ENCODE peak calls at places on chromosome 9, in four cellular contexts. S is esophagus squamous epithelium, Y is GM06990, V is A549. F is an unnamed sample.

GRCh38 chr9:42396318-42396717 is 212.9 kb downstream of the SPATA31A6 start:
- DNase-seq in S (no peak), Y (no peak), V (no peak), F (no peak)

GRCh38 chr9:13810510-13810909 is 503.4 kb downstream of the NFIB start:
- DNase-seq in S (no peak), Y (no peak), V (no peak), F (no peak)

GRCh38 chr9:119639287-119639955 is 270.2 kb upstream of the BRINP1 start:
- DNase-seq in S (no peak), Y (no peak), V (peak; percentile 1), F (no peak)

GRCh38 chr9:129567842-129568559 is 52.9 kb downstream of the C9orf50 start:
- DNase-seq in S (no peak), Y (no peak), V (peak; percentile 92), F (no peak)

GRCh38 chr9:8297047-8297446 is 497.5 kb upstream of the DMAC1 start:
- DNase-seq in S (no peak), Y (no peak), V (no peak), F (no peak)

GRCh38 chr9:138097501-138097991 is 220.0 kb downstream of the CACNA1B start:
- DNase-seq in S (no peak), Y (no peak), V (no peak), F (no peak)

GRCh38 chr9:36135791-36136276 is 699 bp upstream of the GLIPR2 start:
- DNase-seq in S (no peak), Y (no peak), V (no peak), F (no peak)

GRCh38 chr9:5622019-5622418 is 6.9 kb upstream of the RIC1 start:
- DNase-seq in S (no peak), Y (no peak), V (peak; percentile 25), F (no peak)

GRCh38 chr9:124306098-124306735 is 48.5 kb downstream of the NEK6 start:
- DNase-seq in S (no peak), Y (no peak), V (peak; percentile 75), F (no peak)

GRCh38 chr9:35478871-35479270 is 11.0 kb upstream of the RUSC2 start:
- DNase-seq in S (no peak), Y (no peak), V (no peak), F (no peak)

GRCh38 chr9:114754574-114754973 is 51.3 kb downstream of the TNFSF15 start:
- DNase-seq in S (no peak), Y (no peak), V (no peak), F (peak; percentile 43)

GRCh38 chr9:70079364-70080103 is 35.9 kb downstream of the MAMDC2 start:
- DNase-seq in S (no peak), Y (no peak), V (no peak), F (no peak)

GRCh38 chr9:73643379-73644013 is 491.8 kb downstream of the ANXA1 start:
- DNase-seq in S (no peak), Y (no peak), V (peak; percentile 77), F (no peak)

GRCh38 chr9:92094655-92095054 is 20.6 kb downstream of the SPTLC1 start:
- DNase-seq in S (no peak), Y (no peak), V (no peak), F (no peak)

GRCh38 chr9:84670801-84671153 is 1.2 kb downstream of the NTRK2 start:
- DNase-seq in S (no peak), Y (no peak), V (no peak), F (no peak)

GRCh38 chr9:84669008-84669292 is 579 bp upstream of the NTRK2 start:
- DNase-seq in S (no peak), Y (no peak), V (no peak), F (no peak)

GRCh38 chr9:84668204-84669007 is 1.1 kb upstream of the NTRK2 start:
- DNase-seq in S (no peak), Y (peak; percentile 67), V (peak; percentile 72), F (peak; percentile 61)

GRCh38 chr9:84670106-84670800 is 724 bp downstream of the NTRK2 start:
- DNase-seq in S (no peak), Y (peak; percentile 9), V (no peak), F (peak; percentile 18)

DNA sequence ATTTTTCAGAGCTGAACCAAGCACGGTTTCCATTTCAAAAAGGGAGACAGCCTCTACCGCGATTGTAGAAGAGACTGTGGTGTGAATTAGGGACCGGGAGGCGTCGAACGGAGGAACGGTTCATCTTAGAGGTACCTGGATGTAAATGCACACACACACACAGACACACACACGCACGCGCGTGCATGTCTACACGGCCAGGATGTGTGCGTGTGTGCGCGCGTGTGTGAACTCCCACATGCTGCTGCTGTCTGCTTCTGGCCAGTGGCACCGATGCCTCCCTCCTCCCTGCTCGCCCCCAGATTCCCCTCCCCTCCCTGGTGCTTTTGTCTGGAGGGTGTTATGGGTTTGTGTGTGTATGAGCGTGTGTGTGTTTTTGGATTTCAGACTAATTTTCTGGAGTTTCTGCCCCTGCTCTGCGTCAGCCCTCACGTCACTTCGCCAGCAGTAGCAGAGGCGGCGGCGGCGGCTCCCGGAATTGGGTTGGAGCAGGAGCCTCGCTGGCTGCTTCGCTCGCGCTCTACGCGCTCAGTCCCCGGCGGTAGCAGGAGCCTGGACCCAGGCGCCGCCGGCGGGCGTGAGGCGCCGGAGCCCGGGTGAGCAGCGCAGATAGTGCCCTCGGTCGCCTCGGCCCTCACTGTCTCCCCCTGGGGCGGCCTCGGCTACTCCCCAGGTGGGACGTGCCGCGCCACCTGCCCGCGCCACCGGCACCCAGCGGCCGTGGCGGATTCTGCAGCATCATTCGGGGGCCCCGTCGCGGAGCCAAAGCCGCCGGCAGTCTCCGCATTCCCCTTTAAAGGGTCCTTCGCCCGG is at the start of gene NTRK2:
- DNase-seq in S (no peak), Y (peak; percentile 24), V (peak; percentile 17), F (peak; percentile 53)
- TF ChIP-seq CTCF in S (no peak), Y (peak; percentile 25), V (no peak), F (no peak)

GRCh38 chr9:132166599-132166998 is 4.7 kb downstream of the NTNG2 start:
- DNase-seq in S (no peak), Y (no peak), V (peak; percentile 57), F (no peak)
- TF ChIP-seq CTCF in S (no peak), Y (peak; percentile 65), V (peak; percentile 40), F (peak; percentile 36)

DNA sequence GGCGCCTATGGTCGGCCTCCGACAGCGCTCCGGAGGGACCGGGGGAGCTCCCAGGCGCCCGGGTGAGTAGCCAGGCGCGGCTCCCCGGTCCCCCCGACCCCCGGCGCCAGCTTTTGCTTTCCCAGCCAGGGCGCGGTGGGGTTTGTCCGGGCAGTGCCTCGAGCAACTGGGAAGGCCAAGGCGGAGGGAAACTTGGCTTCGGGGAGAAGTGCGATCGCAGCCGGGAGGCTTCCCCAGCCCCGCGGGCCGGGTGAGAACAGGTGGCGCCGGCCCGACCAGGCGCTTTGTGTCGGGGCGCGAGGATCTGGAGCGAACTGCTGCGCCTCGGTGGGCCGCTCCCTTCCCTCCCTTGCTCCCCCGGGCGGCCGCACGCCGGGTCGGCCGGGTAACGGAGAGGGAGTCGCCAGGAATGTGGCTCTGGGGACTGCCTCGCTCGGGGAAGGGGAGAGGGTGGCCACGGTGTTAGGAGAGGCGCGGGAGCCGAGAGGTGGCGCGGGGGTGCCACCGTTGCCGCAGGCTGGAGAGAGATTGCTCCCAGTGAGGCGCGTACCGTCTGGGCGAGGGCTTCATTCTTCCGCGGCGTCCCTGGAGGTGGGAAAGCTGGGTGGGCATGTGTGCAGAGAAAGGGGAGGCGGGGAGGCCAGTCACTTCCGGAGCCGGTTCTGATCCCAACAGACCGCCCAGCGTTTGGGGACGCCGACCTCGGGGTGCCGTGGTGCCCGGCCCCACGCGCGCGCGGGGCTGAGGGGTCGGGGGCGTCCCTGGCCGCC is 564 bp downstream of the DAPK1 start:
- DNase-seq in S (no peak), Y (peak; percentile 64), V (peak; percentile 57), F (peak; percentile 52)
- TF ChIP-seq CTCF in S (no peak), Y (peak; percentile 32), V (no peak), F (no peak)

DNA sequence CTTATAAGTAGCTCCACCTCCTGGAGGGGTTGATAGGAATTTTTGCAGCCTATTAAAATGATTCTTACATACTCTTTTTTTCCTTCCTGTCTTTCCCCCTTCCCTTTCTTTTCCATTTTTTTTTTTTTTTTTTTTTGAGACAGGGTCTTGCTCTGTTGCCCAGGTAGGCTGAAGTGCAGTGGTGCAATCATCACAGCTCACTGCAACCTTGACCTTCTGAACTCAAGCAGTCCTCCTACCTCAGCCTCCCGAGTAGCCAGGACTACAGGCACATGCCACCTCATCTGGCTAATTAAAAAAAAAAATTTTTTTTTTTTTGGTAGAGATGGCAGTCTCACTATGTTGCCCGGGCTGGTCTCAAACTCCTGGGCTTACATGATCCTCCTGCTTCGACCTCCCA is 4.3 kb upstream of the TBC1D2 start:
- DNase-seq in S (no peak), Y (no peak), V (no peak), F (no peak)
- TF ChIP-seq CTCF in S (no peak), Y (no peak), V (no peak), F (no peak)

GRCh38 chr9:81686614-81687520 is 2.5 kb downstream of the TLE1 start:
- DNase-seq in S (peak; percentile 36), Y (peak; percentile 24), V (peak; percentile 91), F (peak; percentile 17)
- TF ChIP-seq CTCF in S (peak; percentile 46), Y (peak; percentile 29), V (peak; percentile 68), F (no peak)

GRCh38 chr9:109159583-109159982 is 7.5 kb downstream of the FRRS1L start:
- DNase-seq in S (no peak), Y (no peak), V (no peak), F (no peak)
- TF ChIP-seq CTCF in S (no peak), Y (no peak), V (no peak), F (no peak)

DNA sequence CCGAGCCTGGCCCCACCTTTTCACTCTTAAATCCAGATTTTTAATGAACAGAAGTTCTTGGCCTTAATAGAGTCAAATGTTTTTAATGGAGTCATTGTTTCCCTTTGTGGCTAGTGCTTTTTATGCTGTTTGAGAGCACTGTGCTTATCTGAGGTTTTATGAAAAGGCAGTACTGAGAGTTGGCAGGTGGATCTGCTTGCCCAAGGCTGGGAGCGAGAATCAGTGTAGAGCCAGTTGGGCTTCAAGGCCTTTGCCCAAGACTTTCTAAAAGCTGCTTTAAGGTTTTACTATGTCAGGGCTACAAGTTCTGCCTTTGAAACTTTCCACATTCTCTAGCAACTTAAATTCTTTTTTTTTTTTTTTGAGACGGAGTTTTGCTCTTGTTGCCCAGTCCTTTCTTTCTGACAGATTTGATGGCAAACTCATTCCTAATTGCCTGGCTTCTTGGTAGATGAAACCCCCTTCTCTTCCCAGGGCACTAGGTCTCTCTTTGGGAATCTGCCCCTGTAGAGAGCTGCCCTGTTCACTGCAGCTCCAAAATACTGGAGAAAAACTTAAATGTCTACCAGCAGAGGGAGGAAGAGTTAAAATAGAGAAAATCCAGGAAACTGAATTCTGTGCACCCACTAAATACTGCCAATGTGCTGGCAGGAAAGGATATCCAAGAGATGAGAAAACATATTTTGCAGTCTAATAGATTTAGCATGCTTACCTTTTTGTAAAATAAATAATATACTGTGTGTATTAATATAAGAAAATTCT is 36.9 kb upstream of the CDK20 start:
- DNase-seq in S (no peak), Y (no peak), V (peak; percentile 19), F (no peak)
- TF ChIP-seq CTCF in S (no peak), Y (no peak), V (peak; percentile 40), F (no peak)

DNA sequence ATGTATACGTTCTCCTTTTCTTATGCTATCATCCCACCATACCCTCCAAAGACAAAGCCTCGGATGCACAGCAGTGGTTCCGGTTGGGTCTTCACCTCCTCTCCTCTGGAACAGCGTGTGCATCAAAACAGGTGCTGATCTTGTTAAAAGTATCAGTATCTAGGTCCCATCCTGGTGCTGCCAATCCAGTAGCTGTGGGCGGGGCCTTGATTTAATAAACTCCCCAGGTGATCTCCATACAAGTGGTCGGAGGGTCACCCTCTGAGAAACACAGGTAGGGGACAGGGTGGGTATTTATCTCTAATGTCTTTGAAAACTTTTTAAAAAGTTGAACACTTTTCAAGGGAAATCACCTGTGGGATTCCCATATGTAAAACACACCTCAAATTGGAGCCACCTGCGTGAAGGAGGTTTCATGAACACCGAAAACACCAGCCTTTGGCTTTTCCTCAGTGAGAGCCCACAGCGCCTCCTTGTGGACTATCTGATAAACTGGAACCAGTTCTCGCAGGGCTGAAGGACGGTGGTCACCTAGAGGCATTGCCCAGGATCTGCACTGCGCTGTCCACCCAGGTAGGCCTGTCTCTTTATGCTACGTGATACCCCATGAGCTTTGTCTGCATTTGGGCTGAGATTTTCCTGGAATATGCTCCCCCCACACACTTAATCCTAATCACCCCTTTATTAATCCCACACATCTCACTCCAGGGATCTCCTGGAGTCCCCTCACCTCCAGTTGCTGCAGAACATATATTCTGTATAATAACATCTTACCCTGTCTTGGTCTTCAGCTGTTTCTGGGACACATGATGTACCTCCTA is 80.5 kb upstream of the EPB41L4B start:
- DNase-seq in S (no peak), Y (no peak), V (peak; percentile 74), F (peak; percentile 70)
- TF ChIP-seq CTCF in S (no peak), Y (peak; percentile 86), V (peak; percentile 91), F (peak; percentile 87)

F was measured in GM10248.